ENCODE peak calls at places on chromosomes 1 and 21, in four cellular contexts. P is fibroblast of pulmonary artery, Z is hepatocyte, W is HFF-Myc. M is an unnamed sample.

GRCh38 chr1:183374825-183375224 is 43.4 kb downstream of the NMNAT2 start:
- DNase-seq in P (no peak), Z (no peak), W (no peak), M (no peak)

GRCh38 chr1:115166531-115167091 is 77.3 kb upstream of the TSPAN2 start:
- DNase-seq in P (peak), Z (no peak), W (no peak), M (no peak)

GRCh38 chr1:56099766-56100165 is 479.6 kb downstream of the PLPP3 start:
- DNase-seq in P (peak), Z (no peak), W (no peak), M (no peak)

GRCh38 chr1:51792864-51793263 is 85.7 kb downstream of the NRDC start:
- DNase-seq in P (peak), Z (peak), W (peak), M (no peak)

GRCh38 chr1:99496067-99496466 is 149.8 kb upstream of the PALMD start:
- DNase-seq in P (no peak), Z (no peak), W (no peak), M (no peak)

GRCh38 chr1:53278294-53278693 is 40.0 kb upstream of the MAGOH start:
- DNase-seq in P (peak), Z (peak), W (no peak), M (peak)

GRCh38 chr1:183569801-183570200 is 20.5 kb downstream of the NCF2 start:
- DNase-seq in P (no peak), Z (no peak), W (no peak), M (no peak)

GRCh38 chr21:31872452-31873274 is at the start of gene HUNK:
- DNase-seq in P (peak), Z (peak), W (no peak), M (no peak)

GRCh38 chr1:47906009-47906432 is 91.2 kb downstream of the TRABD2B start:
- DNase-seq in P (peak), Z (peak), W (no peak), M (no peak)

GRCh38 chr1:198849108-198849507 is 210.3 kb downstream of the PTPRC start:
- DNase-seq in P (no peak), Z (no peak), W (no peak), M (no peak)

GRCh38 chr1:16006552-16007485 is 2.8 kb downstream of the SRARP start:
- DNase-seq in P (peak), Z (no peak), W (no peak), M (no peak)

GRCh38 chr1:10990828-10991227 is 21.6 kb upstream of the TARDBP start:
- DNase-seq in P (no peak), Z (no peak), W (no peak), M (no peak)

GRCh38 chr1:230270940-230271325 is 155.2 kb downstream of the PGBD5 start:
- DNase-seq in P (peak), Z (no peak), W (no peak), M (no peak)

GRCh38 chr1:41719590-41719989 is 199.1 kb downstream of the HIVEP3 start:
- DNase-seq in P (no peak), Z (no peak), W (no peak), M (no peak)

GRCh38 chr1:156551866-156552265 is 20.5 kb downstream of the IQGAP3 start:
- DNase-seq in P (peak), Z (no peak), W (no peak), M (no peak)

GRCh38 chr1:234907585-234908457 is 220.8 kb downstream of the TOMM20 start:
- DNase-seq in P (peak), Z (peak), W (peak), M (no peak)

GRCh38 chr1:224427346-224427745 is 7.3 kb downstream of the WDR26 start:
- DNase-seq in P (peak), Z (no peak), W (peak), M (no peak)

GRCh38 chr1:37575692-37576091 is 19.0 kb downstream of the DNALI1 start:
- DNase-seq in P (peak), Z (no peak), W (no peak), M (no peak)

GRCh38 chr1:247474367-247474766 is 16.5 kb upstream of the OR2B11 start:
- DNase-seq in P (no peak), Z (no peak), W (no peak), M (no peak)

GRCh38 chr1:54273837-54274192 is 73.8 kb downstream of the MRPL37 start:
- DNase-seq in P (no peak), Z (peak), W (no peak), M (no peak)

GRCh38 chr1:209601809-209602657 is 18.5 kb downstream of the CAMK1G start:
- DNase-seq in P (peak), Z (peak), W (no peak), M (no peak)

GRCh38 chr1:31111290-31111951 is 45.9 kb upstream of the PUM1 start:
- DNase-seq in P (peak), Z (peak), W (no peak), M (no peak)

GRCh38 chr1:32891630-32892029 is 5.3 kb downstream of the HPCA start:
- DNase-seq in P (no peak), Z (no peak), W (no peak), M (no peak)

GRCh38 chr1:77473690-77474089 is 191.9 kb downstream of the AK5 start:
- DNase-seq in P (peak), Z (no peak), W (peak), M (no peak)

GRCh38 chr1:42081475-42081874 is 71.7 kb upstream of the GUCA2B start:
- DNase-seq in P (no peak), Z (peak), W (no peak), M (no peak)

GRCh38 chr1:206912445-206913095 is 9.2 kb downstream of the FCMR start:
- DNase-seq in P (peak), Z (peak), W (peak), M (no peak)

GRCh38 chr1:67441739-67442286 is 11.6 kb upstream of the SERBP1 start:
- DNase-seq in P (no peak), Z (no peak), W (no peak), M (no peak)

GRCh38 chr1:5994713-5995621 is 2.7 kb upstream of the NPHP4 start:
- DNase-seq in P (no peak), Z (no peak), W (no peak), M (no peak)

GRCh38 chr1:27517907-27518718 is 28.1 kb upstream of the WASF2 start:
- DNase-seq in P (no peak), Z (peak), W (no peak), M (no peak)

GRCh38 chr1:217139513-217139912 is 416.3 kb upstream of the ESRRG start:
- DNase-seq in P (no peak), Z (no peak), W (no peak), M (no peak)

GRCh38 chr1:34709547-34709946 is 45.3 kb upstream of the GJB5 start:
- DNase-seq in P (peak), Z (peak), W (no peak), M (no peak)

GRCh38 chr1:91005285-91005684 is 16.6 kb downstream of the ZNF644 start:
- DNase-seq in P (no peak), Z (no peak), W (no peak), M (no peak)

GRCh38 chr1:202237052-202237451 is 43.5 kb downstream of the LGR6 start:
- DNase-seq in P (peak), Z (peak), W (no peak), M (no peak)

GRCh38 chr1:116927049-116927798 is 17.5 kb downstream of the PTGFRN start:
- DNase-seq in P (no peak), Z (no peak), W (no peak), M (no peak)

GRCh38 chr1:15578921-15579682 is 5.7 kb downstream of the AGMAT start:
- DNase-seq in P (no peak), Z (no peak), W (no peak), M (no peak)

GRCh38 chr1:246482780-246483179 is 24.3 kb downstream of the SMYD3 start:
- DNase-seq in P (no peak), Z (no peak), W (no peak), M (no peak)

GRCh38 chr21:25907573-25908275 is 173.0 kb downstream of the GABPA start:
- DNase-seq in P (no peak), Z (no peak), W (no peak), M (no peak)

GRCh38 chr1:168709407-168709891 is 19.6 kb downstream of the DPT start:
- DNase-seq in P (peak), Z (peak), W (peak), M (no peak)

DNA sequence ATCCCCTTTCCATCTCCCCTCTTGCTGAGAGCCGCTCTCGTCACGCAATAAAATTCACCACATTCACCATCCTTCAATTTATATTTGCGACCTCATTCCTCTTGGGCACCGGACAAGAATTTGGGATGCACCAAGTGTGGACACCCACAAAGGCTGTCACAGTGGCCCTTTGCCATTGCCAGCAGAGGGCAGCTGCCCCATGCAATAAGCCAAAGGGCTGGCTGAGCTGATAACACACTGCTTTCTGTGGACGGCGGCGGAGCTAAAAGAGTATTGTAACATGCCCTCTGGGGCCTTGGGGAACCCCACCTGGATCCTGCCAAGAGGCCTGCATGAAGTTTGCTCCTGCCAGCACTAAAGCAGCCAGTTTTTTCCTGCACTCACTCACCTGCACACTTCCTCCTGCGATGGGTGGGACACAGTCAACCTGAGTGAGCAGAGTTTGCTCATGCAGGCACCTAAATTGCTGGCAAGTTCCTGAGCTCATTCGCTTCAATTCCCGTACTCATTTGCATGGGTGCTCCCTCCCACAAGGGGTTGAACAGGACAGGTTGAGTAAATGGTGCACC is 792.3 kb upstream of the ADAMTS5 start:
- DNase-seq in P (no peak), Z (peak), W (no peak), M (no peak)
- TF ChIP-seq CTCF in P (peak), Z (peak), W (peak), M (no peak)

GRCh38 chr1:70354332-70355110 is at the start of gene ANKRD13C:
- DNase-seq in P (peak), Z (peak), W (peak), M (peak)
- TF ChIP-seq CTCF in P (no peak), Z (no peak), W (no peak), M (no peak)

GRCh38 chr1:200530551-200531261 is 89.8 kb downstream of the KIF14 start:
- DNase-seq in P (no peak), Z (no peak), W (no peak), M (no peak)

GRCh38 chr1:200540281-200540680 is 80.3 kb downstream of the KIF14 start:
- DNase-seq in P (no peak), Z (no peak), W (no peak), M (no peak)

DNA sequence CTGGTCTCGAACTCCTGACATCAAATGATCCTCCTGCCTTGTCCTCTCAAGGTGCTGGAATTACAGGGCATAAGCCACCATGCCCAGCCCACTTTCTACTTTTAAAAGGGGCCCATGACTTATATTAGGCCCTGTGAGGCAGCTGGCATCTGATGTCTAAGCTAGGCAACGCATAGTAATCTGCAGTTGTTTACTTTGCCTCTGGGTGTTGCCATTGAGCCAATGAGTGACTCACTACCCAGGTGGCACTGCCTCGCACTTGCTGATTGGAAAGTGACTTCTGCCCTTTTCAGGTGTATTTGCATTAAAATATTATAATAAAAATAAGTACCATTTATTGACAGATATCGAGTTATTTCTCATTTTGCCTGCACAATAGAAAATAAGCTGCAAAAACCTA is 84.9 kb downstream of the KIF14 start:
- DNase-seq in P (peak), Z (no peak), W (no peak), M (no peak)
- TF ChIP-seq CTCF in P (no peak), Z (no peak), W (peak), M (no peak)

GRCh38 chr1:228463559-228464455 is 23.4 kb upstream of the RNF187 start:
- DNase-seq in P (peak), Z (peak), W (no peak), M (no peak)
- TF ChIP-seq CTCF in P (no peak), Z (no peak), W (peak), M (no peak)

GRCh38 chr1:58158465-58159423 is 387.8 kb downstream of the OMA1 start:
- DNase-seq in P (no peak), Z (no peak), W (no peak), M (no peak)
- TF ChIP-seq CTCF in P (no peak), Z (no peak), W (no peak), M (no peak)

GRCh38 chr21:16945580-16945979 is 567.3 kb upstream of the CXADR start:
- DNase-seq in P (peak), Z (no peak), W (no peak), M (no peak)

GRCh38 chr21:16942703-16943102 is 570.1 kb upstream of the CXADR start:
- DNase-seq in P (peak), Z (peak), W (no peak), M (no peak)
- TF ChIP-seq CTCF in P (peak), Z (peak), W (peak), M (no peak)

DNA sequence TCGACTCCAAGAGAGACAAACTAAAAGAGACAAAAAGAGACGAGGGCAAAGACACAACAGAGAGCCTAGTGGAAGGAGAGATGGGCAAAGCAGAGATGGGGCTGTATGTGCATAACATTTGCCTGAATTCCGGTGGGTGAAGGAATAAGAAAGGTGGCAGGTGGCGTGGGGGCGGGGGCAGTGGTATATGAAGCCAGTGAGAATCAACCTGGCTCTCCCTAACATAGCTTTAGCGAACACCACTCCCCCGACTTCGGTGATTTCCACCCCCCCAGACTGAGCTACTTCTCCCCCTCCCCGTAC is 1.1 kb downstream of the INKA2 start:
- DNase-seq in P (no peak), Z (no peak), W (no peak), M (no peak)
- TF ChIP-seq CTCF in P (no peak), Z (no peak), W (no peak), M (no peak)

DNA sequence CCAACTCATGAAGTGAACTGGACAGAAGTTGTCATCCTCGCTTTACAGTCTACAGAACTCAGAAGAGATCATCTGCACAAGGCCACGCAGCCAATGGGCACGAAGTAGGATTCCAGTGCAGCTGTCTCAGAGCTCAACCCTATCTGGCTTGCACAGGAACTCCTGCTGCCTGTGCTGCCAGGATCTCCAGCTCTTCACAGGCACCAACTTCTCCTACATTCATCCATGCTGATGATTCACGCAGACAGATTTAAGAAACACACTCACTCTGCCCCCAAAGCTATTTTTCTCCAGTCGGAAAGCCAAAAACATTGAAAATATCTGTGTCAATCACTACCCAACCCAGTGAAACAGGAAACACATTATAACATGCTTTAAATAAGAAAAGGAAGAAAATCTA is 157.0 kb downstream of the RERE start:
- DNase-seq in P (peak), Z (peak), W (peak), M (no peak)
- TF ChIP-seq CTCF in P (no peak), Z (no peak), W (no peak), M (no peak)

M was measured in omental fat pad.